ENCODE peak calls at places on chromosome 7, in nine cellular contexts. A is prostate gland, W is fibroblast of lung, L is caudate nucleus, I is IMR-90, K is right lobe of liver, D is GM23248, M is left ventricle myocardium inferior, F is GM12878. Z is an unnamed sample.

GRCh38 chr7:147008530-147008929 is 891.9 kb downstream of the CNTNAP2 start:
- DNase-seq in M (no peak), K (no peak), D (no peak), L (no peak), F (no peak), W (no peak), I (no peak), A (no peak), Z (no peak)

GRCh38 chr7:79199266-79199665 is 254.2 kb downstream of the MAGI2 start:
- DNase-seq in K (no peak), W (no peak), L (no peak), A (no peak), I (peak; percentile 69), M (no peak), D (peak; percentile 23), F (no peak), Z (no peak)

GRCh38 chr7:24971333-24972165 is 8.4 kb downstream of the OSBPL3 start:
- DNase-seq in M (no peak), I (peak; percentile 96), D (peak; percentile 90), W (peak; percentile 98), K (no peak), F (no peak), A (no peak), L (no peak), Z (no peak)

GRCh38 chr7:43873300-43873699 is 4.0 kb upstream of the MRPS24 start:
- DNase-seq in I (peak; percentile 87), D (peak; percentile 96), M (peak; percentile 46), L (no peak), W (peak; percentile 78), F (no peak), K (no peak), A (no peak), Z (no peak)

GRCh38 chr7:77382532-77382931 is 33.6 kb downstream of the GSAP start:
- DNase-seq in A (no peak), K (no peak), F (no peak), I (no peak), D (no peak), L (no peak), W (no peak), M (no peak), Z (no peak)

GRCh38 chr7:11193131-11193867 is 219.6 kb downstream of the PHF14 start:
- DNase-seq in W (peak; percentile 39), M (no peak), A (peak; percentile 27), L (no peak), I (no peak), D (peak; percentile 72), K (peak; percentile 34), F (no peak), Z (no peak)

GRCh38 chr7:117993377-117994003 is 120.2 kb upstream of the CTTNBP2 start:
- DNase-seq in M (no peak), W (peak; percentile 20), A (no peak), F (no peak), D (peak; percentile 21), K (no peak), I (peak; percentile 39), L (no peak), Z (peak; percentile 8)

GRCh38 chr7:134468054-134468453 is 9.2 kb upstream of the AKR1B1 start:
- DNase-seq in L (no peak), K (no peak), W (no peak), F (no peak), I (no peak), M (no peak), A (peak; percentile 24), D (no peak), Z (no peak)

GRCh38 chr7:137443616-137444015 is 100.1 kb upstream of the PTN start:
- DNase-seq in K (no peak), F (no peak), I (peak; percentile 71), A (no peak), L (no peak), D (peak; percentile 66), W (peak; percentile 95), M (no peak), Z (no peak)

GRCh38 chr7:137439829-137440433 is 96.4 kb upstream of the PTN start:
- DNase-seq in A (no peak), W (peak; percentile 78), F (no peak), K (no peak), L (no peak), M (no peak), I (no peak), D (peak; percentile 9), Z (no peak)

GRCh38 chr7:137445268-137445667 is 101.7 kb upstream of the PTN start:
- DNase-seq in I (no peak), M (no peak), F (no peak), K (no peak), A (no peak), L (no peak), D (no peak), W (no peak), Z (no peak)

GRCh38 chr7:137441451-137441850 is 97.9 kb upstream of the PTN start:
- DNase-seq in W (no peak), I (no peak), M (no peak), K (no peak), L (no peak), F (no peak), A (no peak), D (peak; percentile 9), Z (no peak)

DNA sequence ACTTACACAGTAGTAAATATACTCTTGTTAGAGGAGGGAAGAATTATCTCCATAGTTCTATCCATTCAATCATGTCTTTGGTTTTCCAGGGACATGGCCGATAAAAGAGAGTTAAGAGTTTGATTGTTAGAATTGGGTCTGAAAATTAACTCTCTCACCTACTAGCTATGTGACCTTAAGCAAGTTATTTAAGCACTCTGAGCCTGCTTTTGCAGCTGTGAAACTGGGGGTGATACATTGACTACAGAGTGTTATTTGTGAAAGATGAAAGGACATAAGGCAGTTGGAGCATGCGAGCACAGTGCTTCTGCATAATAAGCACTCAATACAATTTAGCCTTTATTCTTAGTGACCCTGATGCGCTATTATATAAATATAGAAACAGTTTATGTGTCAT is 96.9 kb upstream of the PTN start:
- DNase-seq in D (peak; percentile 3), M (no peak), L (no peak), I (no peak), W (peak; percentile 69), F (no peak), K (no peak), A (no peak), Z (no peak)
- H3K27ac ChIP-seq in D (no peak overlapping the region), M (peak overlapping the region; percentile 69), L (peak overlapping the region; percentile 31), I (no peak overlapping the region), W (no peak overlapping the region), F (no peak overlapping the region), K (no peak overlapping the region), A (no peak overlapping the region), Z (peak overlapping the region; percentile 71)

GRCh38 chr7:120060875-120061274 is 212.1 kb upstream of the KCND2 start:
- DNase-seq in A (no peak), K (no peak), F (no peak), W (no peak), M (no peak), L (no peak), D (no peak), I (no peak), Z (no peak)

GRCh38 chr7:120070201-120070600 is 202.8 kb upstream of the KCND2 start:
- DNase-seq in M (no peak), F (peak; percentile 17), W (no peak), K (no peak), I (no peak), D (no peak), L (no peak), A (no peak), Z (no peak)

GRCh38 chr7:120060283-120060682 is 212.7 kb upstream of the KCND2 start:
- DNase-seq in I (peak; percentile 59), M (no peak), F (no peak), L (no peak), K (no peak), A (no peak), W (peak; percentile 49), D (peak; percentile 52), Z (no peak)

GRCh38 chr7:120059641-120060040 is 213.3 kb upstream of the KCND2 start:
- DNase-seq in D (no peak), M (no peak), K (no peak), F (no peak), A (no peak), W (no peak), L (no peak), I (no peak), Z (no peak)

DNA sequence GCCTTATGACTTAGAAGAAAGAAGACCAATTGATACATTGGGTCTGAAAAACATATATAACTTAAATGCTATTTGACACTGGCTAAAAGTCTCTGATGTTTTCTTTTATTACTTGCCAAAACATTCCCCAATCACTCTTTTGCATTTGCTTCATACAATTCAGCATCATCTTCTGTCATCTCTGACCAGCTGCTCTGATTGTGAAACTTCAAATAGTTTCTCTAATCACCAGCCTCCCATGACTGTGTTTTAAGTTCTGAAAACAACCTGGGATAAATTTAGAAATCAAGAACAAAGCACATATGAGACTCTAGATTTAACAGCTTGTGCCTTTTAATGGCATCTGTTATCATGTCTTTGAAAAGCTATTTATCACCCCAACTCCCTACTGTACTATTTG is 208.4 kb upstream of the KCND2 start:
- DNase-seq in L (no peak), I (peak; percentile 87), W (peak; percentile 53), A (no peak), D (peak; percentile 68), K (no peak), F (peak; percentile 35), M (no peak), Z (no peak)
- H3K27ac ChIP-seq in L (no peak overlapping the region), I (peak overlapping the region; percentile 88), W (peak overlapping the region; percentile 37), A (no peak overlapping the region), D (peak overlapping the region; percentile 62), K (no peak overlapping the region), F (no peak overlapping the region), M (no peak overlapping the region), Z (no peak overlapping the region)

DNA sequence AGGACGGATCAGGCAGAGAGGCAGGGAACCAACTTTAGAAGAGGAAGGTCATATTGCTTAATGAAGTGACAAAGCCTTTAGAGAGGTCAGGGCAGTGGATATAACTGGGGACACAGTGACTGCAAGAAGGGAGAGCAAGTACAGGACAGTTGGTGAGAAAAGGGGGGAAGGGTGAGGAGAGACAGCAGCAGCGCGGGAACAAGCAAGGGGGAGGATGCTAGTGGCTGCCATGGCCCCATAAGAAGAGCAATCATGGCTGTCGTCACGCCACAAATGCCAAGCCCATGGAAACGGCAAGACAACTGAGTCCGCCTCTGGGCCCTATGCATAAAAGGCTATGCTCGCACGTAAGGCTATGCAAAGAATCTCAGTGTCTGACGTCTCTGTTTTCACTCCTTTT is 9.1 kb downstream of the ZNF3 start:
- DNase-seq in W (no peak), K (no peak), D (no peak), M (no peak), I (no peak), A (no peak), F (no peak), L (no peak), Z (no peak)
- H3K27ac ChIP-seq in W (no peak overlapping the region), K (no peak overlapping the region), D (no peak overlapping the region), M (no peak overlapping the region), I (no peak overlapping the region), A (no peak overlapping the region), F (no peak overlapping the region), L (no peak overlapping the region), Z (no peak overlapping the region)

DNA sequence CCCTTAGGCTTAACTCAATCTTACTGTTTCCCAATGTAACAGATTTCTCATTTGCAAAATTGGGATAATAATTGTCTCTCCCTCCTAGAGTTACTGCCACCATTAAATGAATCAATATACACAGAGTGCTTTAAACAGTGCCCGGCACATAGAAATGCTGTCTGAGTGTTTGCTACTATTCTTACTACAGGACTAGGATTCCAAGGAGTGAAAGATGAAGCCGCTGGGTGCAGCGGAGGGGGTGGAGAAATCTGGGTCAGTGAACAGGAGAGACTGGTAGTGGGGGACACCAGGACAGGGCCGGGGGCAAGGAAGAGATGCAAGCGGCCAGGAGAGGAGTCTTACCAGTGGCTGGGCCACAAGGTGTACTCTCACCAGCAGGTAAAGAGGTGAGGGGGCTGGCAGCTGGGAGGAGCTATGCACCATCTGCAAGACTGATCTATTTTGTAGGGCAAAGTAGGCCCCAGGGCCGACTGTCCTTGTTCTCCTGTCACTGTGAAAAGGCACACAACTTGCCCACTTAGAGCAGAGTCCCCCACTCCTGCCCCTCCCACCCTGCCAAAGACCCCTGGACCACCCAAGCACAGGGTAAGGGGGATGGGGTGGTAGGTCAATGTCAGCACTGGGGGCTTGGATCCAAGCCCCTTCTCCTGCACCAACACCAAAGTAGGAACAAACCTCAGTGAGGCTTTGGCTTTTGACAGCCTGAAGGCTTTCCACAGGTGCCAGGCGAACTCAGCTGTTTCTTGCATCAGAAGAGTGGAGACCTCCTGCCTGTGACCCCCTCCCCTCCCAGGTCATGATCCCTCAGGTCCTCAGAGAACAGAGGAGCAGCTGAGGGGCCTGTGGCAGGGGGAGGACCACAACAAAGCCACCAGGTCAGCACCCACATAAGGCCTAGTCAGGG is 18.7 kb upstream of the PRRT4 start:
- DNase-seq in A (no peak), K (no peak), L (no peak), W (no peak), I (no peak), M (no peak), D (no peak), F (no peak), Z (no peak)
- H3K27ac ChIP-seq in A (no peak overlapping the region), K (no peak overlapping the region), L (no peak overlapping the region), W (no peak overlapping the region), I (no peak overlapping the region), M (no peak overlapping the region), D (no peak overlapping the region), F (no peak overlapping the region), Z (no peak overlapping the region)